ENCODE peak calls at places on chromosomes 1 and 21, in four cellular contexts. C is LoVo, Y is NCI-H1105 treated with DMSO at 0.1 percent for 48 hours, V is progenitor cell of endocrine pancreas. X is an unnamed sample.

GRCh38 chr1:187114788-187115187 is 286.0 kb downstream of the PLA2G4A start:
- DNase-seq in Y (no peak), V (no peak), C (no peak), X (no peak)

GRCh38 chr1:164619006-164619784 is 60.2 kb downstream of the PBX1 start:
- DNase-seq in Y (peak; percentile 95), C (no peak), V (no peak), X (no peak)

GRCh38 chr1:70760170-70760569 is 287.4 kb downstream of the PTGER3 start:
- DNase-seq in Y (no peak), V (no peak), C (no peak), X (no peak)

GRCh38 chr1:244865028-244865371 is 657 bp upstream of the HNRNPU start:
- DNase-seq in V (no peak), Y (peak; percentile 53), C (no peak), X (no peak)

GRCh38 chr1:15627343-15627988 is 10.2 kb downstream of the DDI2 start:
- DNase-seq in C (no peak), V (no peak), Y (no peak), X (no peak)

GRCh38 chr21:15592271-15592860 is 137.4 kb upstream of the USP25 start:
- DNase-seq in Y (peak; percentile 66), C (peak; percentile 54), V (no peak), X (peak; percentile 31)

GRCh38 chr1:248828845-248829244 is 3.1 kb upstream of the SH3BP5L start:
- DNase-seq in Y (no peak), C (no peak), V (no peak), X (no peak)

GRCh38 chr1:117567435-117567834 is 38.4 kb upstream of the TENT5C start:
- DNase-seq in Y (no peak), V (peak; percentile 4), C (no peak), X (no peak)

GRCh38 chr1:116110507-116111195 is 548 bp upstream of the MAB21L3 start:
- DNase-seq in C (no peak), V (no peak), Y (no peak), X (no peak)

GRCh38 chr1:58789322-58789856 is 5.5 kb upstream of the JUN start:
- DNase-seq in C (peak; percentile 30), V (no peak), Y (no peak), X (no peak)

GRCh38 chr1:46131727-46132528 is 501 bp downstream of the PIK3R3 start:
- DNase-seq in C (peak; percentile 36), V (no peak), Y (peak; percentile 68), X (no peak)

GRCh38 chr21:41877901-41878830 is 978 bp downstream of the PRDM15 start:
- DNase-seq in Y (peak; percentile 28), C (peak; percentile 41), V (no peak), X (peak; percentile 45)

GRCh38 chr1:60918867-60919266 is 163.5 kb upstream of the NFIA start:
- DNase-seq in C (no peak), Y (no peak), V (no peak), X (no peak)

GRCh38 chr1:17632541-17633193 is 93.2 kb downstream of the ARHGEF10L start:
- DNase-seq in V (no peak), Y (no peak), C (no peak), X (no peak)

GRCh38 chr1:242019018-242019417 is 20.1 kb upstream of the MAP1LC3C start:
- DNase-seq in V (no peak), Y (no peak), C (no peak), X (no peak)

GRCh38 chr1:228778946-228779345 is 43.7 kb downstream of the RHOU start:
- DNase-seq in Y (no peak), C (no peak), V (no peak), X (no peak)

GRCh38 chr1:172745014-172745413 is 86.1 kb downstream of the FASLG start:
- DNase-seq in C (peak; percentile 53), V (no peak), Y (peak; percentile 16), X (peak; percentile 61)

GRCh38 chr1:97138515-97139032 is 417.0 kb downstream of the PTBP2 start:
- DNase-seq in C (no peak), Y (no peak), V (no peak), X (no peak)

GRCh38 chr1:98660941-98661543 is 479 bp upstream of the SNX7 start:
- DNase-seq in Y (peak; percentile 29), C (no peak), V (no peak), X (no peak)

GRCh38 chr1:50940291-50940690 is 19.8 kb downstream of the FAF1 start:
- DNase-seq in C (no peak), V (no peak), Y (peak; percentile 22), X (no peak)

GRCh38 chr1:51740652-51741051 is 123.8 kb downstream of the OSBPL9 start:
- DNase-seq in Y (no peak), C (no peak), V (no peak), X (no peak)

X was measured in Caco-2.